ENCODE peak calls at places on chromosomes 11 and 22, in five cellular contexts. W, I, H, F and G are unnamed samples.

GRCh38 chr11:50333861-50334260 is 301.2 kb downstream of the OR4C45 start:
- DNase-seq in F (no peak), I (no peak), H (no peak), W (no peak), G (no peak)

GRCh38 chr11:12473366-12473765 is 96.0 kb downstream of the PARVA start:
- DNase-seq in W (no peak), F (no peak), I (no peak), H (no peak), G (no peak)

GRCh38 chr11:78788533-78788932 is 213.9 kb upstream of the NARS2 start:
- DNase-seq in I (no peak), H (no peak), W (no peak), F (no peak), G (no peak)

GRCh38 chr11:74633406-74634393 is 41.3 kb downstream of the POLD3 start:
- DNase-seq in F (no peak), W (peak), I (no peak), H (no peak), G (no peak)

GRCh38 chr11:26901162-26901561 is 92.8 kb upstream of the FIBIN start:
- DNase-seq in W (no peak), F (no peak), I (peak), H (no peak), G (peak)

GRCh38 chr11:16997624-16998023 is 16.6 kb downstream of the PLEKHA7 start:
- DNase-seq in F (no peak), W (no peak), I (no peak), H (no peak), G (no peak)

GRCh38 chr11:44877908-44878459 is 72.7 kb downstream of the TP53I11 start:
- DNase-seq in I (peak), F (no peak), W (no peak), H (no peak), G (no peak)

GRCh38 chr11:134640971-134641968 is 229.2 kb upstream of the B3GAT1 start:
- DNase-seq in I (no peak), H (no peak), W (peak), F (peak), G (no peak)

GRCh38 chr11:73549367-73549766 is 48.5 kb downstream of the FAM168A start:
- DNase-seq in H (no peak), W (no peak), I (no peak), F (no peak), G (no peak)

GRCh38 chr11:33899383-33900037 is 7.6 kb upstream of the LMO2 start:
- DNase-seq in W (no peak), I (peak), F (peak), H (peak), G (peak)

GRCh38 chr22:37242395-37242918 is 1.6 kb downstream of the RAC2 start:
- DNase-seq in F (peak), I (peak), W (peak), H (no peak), G (no peak)